ENCODE peak calls at places on chromosomes 13 and 19, in four cellular contexts. E is astrocyte of the spinal cord, P is astrocyte of the cerebellum, C is kidney epithelial cell. Z is an unnamed sample.
A peak's percentile ranks its signal among the peaks of the same experiment; 100 is the strongest.

GRCh38 chr19:55435020-55435419 is 8.1 kb downstream of the SHISA7 start:
- DNase-seq in C (no peak), P (no peak), E (no peak), Z (no peak)

GRCh38 chr13:44715287-44716224 is 139.4 kb upstream of the TSC22D1 start:
- DNase-seq in C (no peak), E (peak; percentile 29), P (no peak), Z (peak; percentile 28)

GRCh38 chr13:97648171-97648880 is 214.4 kb downstream of the RAP2A start:
- DNase-seq in P (no peak), C (no peak), E (no peak), Z (no peak)

GRCh38 chr13:114161644-114162532 is 17.2 kb upstream of the CFAP97D2 start:
- DNase-seq in E (no peak), C (no peak), P (no peak), Z (no peak)

GRCh38 chr13:106287351-106287750 is 248.1 kb downstream of the EFNB2 start:
- DNase-seq in C (no peak), P (no peak), E (no peak), Z (no peak)

GRCh38 chr13:114259374-114259773 is 22.0 kb upstream of the UPF3A start:
- DNase-seq in E (no peak), P (no peak), C (no peak), Z (no peak)

GRCh38 chr19:35718345-35719041 is 690 bp downstream of the KMT2B start:
- DNase-seq in C (no peak), P (no peak), E (peak; percentile 2), Z (no peak)

GRCh38 chr13:86572115-86572514 is 772.9 kb upstream of the SLITRK6 start:
- DNase-seq in C (peak; percentile 12), E (peak; percentile 82), P (peak; percentile 15), Z (no peak)

GRCh38 chr13:38570706-38571105 is 116.2 kb upstream of the FREM2 start:
- DNase-seq in P (no peak), C (no peak), E (no peak), Z (no peak)

GRCh38 chr19:28619842-28620429 is 593.0 kb downstream of the UQCRFS1 start:
- DNase-seq in E (no peak), P (no peak), C (no peak), Z (no peak)

GRCh38 chr13:67152123-67152522 is 78.0 kb downstream of the PCDH9 start:
- DNase-seq in P (no peak), E (no peak), C (no peak), Z (no peak)

GRCh38 chr13:91145806-91146205 is 201.7 kb upstream of the MIR17HG start:
- DNase-seq in P (no peak), E (no peak), C (no peak), Z (no peak)

GRCh38 chr19:45402469-45403070 is 2.3 kb downstream of the PPP1R13L start:
- DNase-seq in E (no peak), C (no peak), P (no peak), Z (no peak)

GRCh38 chr19:9431475-9431874 is 3.9 kb downstream of the ZNF266 start:
- DNase-seq in C (no peak), P (no peak), E (peak; percentile 13), Z (no peak)

GRCh38 chr19:14405380-14405757 is 13.8 kb downstream of the DDX39A start:
- DNase-seq in P (no peak), E (no peak), C (no peak), Z (no peak)
- H3K4me3 ChIP-seq in P (no peak overlapping the region), E (no peak overlapping the region), C (no peak overlapping the region), Z (no peak overlapping the region)

GRCh38 chr13:25064396-25064795 is 31.5 kb upstream of the PABPC3 start:
- DNase-seq in C (no peak), P (no peak), E (no peak), Z (no peak)

GRCh38 chr13:25059943-25060342 is 36.0 kb upstream of the PABPC3 start:
- DNase-seq in E (no peak), C (no peak), P (no peak), Z (no peak)

GRCh38 chr13:25059166-25059565 is 36.8 kb upstream of the PABPC3 start:
- DNase-seq in E (no peak), C (no peak), P (no peak), Z (no peak)

GRCh38 chr13:25065974-25066770 is 29.8 kb upstream of the PABPC3 start:
- DNase-seq in P (no peak), E (no peak), C (no peak), Z (no peak)

DNA sequence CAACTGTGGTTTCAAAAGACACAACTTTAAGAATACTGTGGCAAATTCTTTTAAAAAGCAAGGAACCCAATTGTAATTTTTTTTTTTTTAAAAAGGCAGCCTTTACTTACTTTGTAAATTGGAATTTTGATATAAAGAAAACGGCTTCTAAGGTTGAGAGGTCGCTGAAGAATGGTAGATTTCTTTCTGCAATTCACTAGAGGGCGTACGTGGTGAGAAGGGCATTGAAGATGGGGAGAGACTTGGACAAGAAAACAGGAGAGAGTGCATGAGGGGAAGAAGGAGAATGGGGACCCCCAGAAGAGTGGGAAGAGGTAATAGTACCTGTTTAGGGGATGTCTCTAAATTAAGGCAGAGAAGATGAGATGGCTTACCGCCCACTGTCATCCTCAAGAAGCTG is 33.5 kb upstream of the PABPC3 start:
- DNase-seq in E (no peak), P (no peak), C (no peak), Z (no peak)
- TF ChIP-seq CTCF in E (no peak), P (no peak), C (no peak), Z (no peak)

GRCh38 chr19:1567116-1567847 is 843 bp downstream of the MEX3D start:
- DNase-seq in E (peak; percentile 8), C (no peak), P (no peak), Z (no peak)
- H3K4me3 ChIP-seq in E (peak overlapping the region; percentile 62), C (peak overlapping the region; percentile 93), P (peak overlapping the region; percentile 57), Z (peak overlapping the region; percentile 71)

GRCh38 chr19:794989-795658 is 2.1 kb upstream of the PTBP1 start:
- DNase-seq in C (no peak), E (no peak), P (no peak), Z (no peak)

GRCh38 chr19:797528-798414 is 519 bp downstream of the PTBP1 start:
- DNase-seq in E (peak; percentile 87), P (peak; percentile 68), C (no peak), Z (peak; percentile 37)

GRCh38 chr19:798415-799075 is 1.3 kb downstream of the PTBP1 start:
- DNase-seq in E (no peak), P (no peak), C (no peak), Z (no peak)

GRCh38 chr19:795691-796581 is 1.3 kb upstream of the PTBP1 start:
- DNase-seq in C (no peak), E (no peak), P (no peak), Z (no peak)

DNA sequence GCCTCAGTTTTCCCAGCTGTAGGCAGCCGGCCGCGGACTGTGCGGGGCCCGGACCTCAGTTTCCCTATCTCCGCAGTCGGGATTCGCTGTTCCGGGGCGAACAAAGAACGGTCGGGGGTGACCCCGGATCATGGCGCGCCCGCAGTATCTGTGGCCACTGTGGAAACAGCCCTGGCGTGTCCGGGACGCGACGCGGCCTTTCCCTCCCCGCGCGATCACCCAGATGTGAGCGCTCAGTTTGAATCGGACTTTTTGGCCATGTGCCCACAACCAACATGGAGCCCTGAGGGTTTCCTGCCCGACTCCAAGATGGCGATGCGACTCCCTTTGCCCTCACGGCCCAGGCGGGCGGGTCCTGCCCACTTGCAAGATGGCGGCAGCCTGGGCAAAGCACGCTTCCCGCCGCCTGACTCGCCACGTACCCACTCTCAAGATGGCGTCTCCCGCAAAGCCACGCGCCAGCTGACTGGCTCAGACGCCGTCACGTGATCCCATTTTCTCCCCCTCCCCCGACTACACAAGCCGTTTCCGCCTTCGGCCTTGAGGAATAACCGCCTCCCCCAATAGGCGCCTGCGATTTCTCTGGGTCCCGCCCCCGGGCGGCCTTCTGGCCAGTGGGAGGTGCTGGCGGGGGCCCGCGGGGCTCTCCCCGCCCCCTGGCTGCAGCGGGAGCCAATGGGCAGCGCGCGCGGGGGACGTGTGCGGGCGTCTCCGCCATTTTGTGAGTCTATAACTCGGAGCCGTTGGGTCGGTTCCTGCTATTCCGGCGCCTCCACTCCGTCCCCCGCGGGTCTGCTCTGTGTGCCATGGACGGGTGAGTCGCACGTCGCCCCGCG is at the start of gene PTBP1:
- DNase-seq in C (peak; percentile 99), P (peak; percentile 100), E (peak; percentile 100), Z (peak; percentile 100)
- TF ChIP-seq CTCF in C (no peak), P (no peak), E (no peak), Z (peak; percentile 2)

GRCh38 chr19:2042485-2043268 is 8.4 kb downstream of the MKNK2 start:
- DNase-seq in C (no peak), E (no peak), P (no peak), Z (no peak)
- H3K4me3 ChIP-seq in C (no peak overlapping the region), E (no peak overlapping the region), P (peak overlapping the region; percentile 10), Z (no peak overlapping the region)

GRCh38 chr19:19507354-19507753 is 8.0 kb downstream of the TSSK6 start:
- DNase-seq in C (no peak), E (no peak), P (no peak), Z (no peak)

GRCh38 chr19:19513671-19514070 is 1.7 kb downstream of the TSSK6 start:
- DNase-seq in E (no peak), P (no peak), C (no peak), Z (no peak)

GRCh38 chr19:19514215-19514633 is 1.1 kb downstream of the TSSK6 start:
- DNase-seq in E (peak; percentile 50), P (no peak), C (no peak), Z (no peak)

GRCh38 chr19:19508217-19508616 is 7.1 kb downstream of the TSSK6 start:
- DNase-seq in C (no peak), P (no peak), E (no peak), Z (no peak)

DNA sequence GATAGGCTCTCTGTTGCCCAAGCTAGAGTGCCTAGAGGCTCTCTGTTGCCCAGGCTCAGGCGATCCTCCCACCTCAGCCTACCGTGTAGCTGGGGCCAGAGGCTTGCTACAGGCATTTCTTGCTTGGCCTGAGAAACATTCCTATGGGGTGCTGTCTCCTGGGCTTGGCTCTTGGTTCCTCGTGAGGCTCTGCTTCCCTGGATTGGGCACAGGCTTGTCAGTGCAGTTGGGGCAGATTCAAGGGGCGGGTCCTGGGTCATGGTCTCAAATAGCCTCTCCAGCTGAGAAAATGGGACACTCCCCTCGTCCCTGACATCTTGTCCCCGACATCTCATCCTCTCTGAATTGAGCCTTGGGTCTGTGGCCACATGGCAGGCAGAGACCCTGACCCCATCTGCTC is 4.9 kb downstream of the TSSK6 start:
- DNase-seq in C (no peak), P (no peak), E (no peak), Z (no peak)
- TF ChIP-seq CTCF in C (no peak), P (no peak), E (no peak), Z (no peak)

GRCh38 chr13:103218253-103218652 is 152.0 kb upstream of the SLC10A2 start:
- DNase-seq in P (no peak), C (no peak), E (peak; percentile 7), Z (no peak)
- H3K4me3 ChIP-seq in P (no peak overlapping the region), C (no peak overlapping the region), E (no peak overlapping the region), Z (no peak overlapping the region)

GRCh38 chr19:40521276-40521675 is 54.5 kb downstream of the SPTBN4 start:
- DNase-seq in C (no peak), E (peak; percentile 15), P (no peak), Z (peak; percentile 11)
- TF ChIP-seq CTCF in C (no peak), E (peak; percentile 49), P (peak; percentile 45), Z (peak; percentile 62)

GRCh38 chr19:6590458-6591319 is at the start of gene CD70:
- DNase-seq in C (no peak), E (no peak), P (no peak), Z (no peak)
- H3K4me3 ChIP-seq in C (peak within 1 kb of the TSS; percentile 66), E (peak within 1 kb of the TSS; percentile 24), P (peak within 1 kb of the TSS; percentile 36), Z (no peak within 1 kb of the TSS)

Z was measured in AG09309.